ENCODE peak calls at places on chromosomes 3 and 15, in eight cellular contexts. I, X, Q, L, B, D, A and K are unnamed samples.

GRCh38 chr3:29249829-29250228 is 31.0 kb upstream of the RBMS3 start:
- DNase-seq in X (no peak), Q (no peak), B (no peak), I (no peak), D (no peak), L (no peak), A (no peak), K (no peak)

GRCh38 chr3:188513662-188514328 is 359.8 kb downstream of the LPP start:
- DNase-seq in I (no peak), D (peak; percentile 52), B (no peak), X (no peak), A (no peak), L (no peak), Q (no peak), K (no peak)

GRCh38 chr3:100040446-100040845 is 73.9 kb downstream of the FILIP1L start:
- DNase-seq in X (no peak), Q (no peak), B (no peak), D (peak; percentile 60), I (no peak), L (no peak), A (no peak), K (no peak)

GRCh38 chr3:184771748-184772147 is 40.2 kb upstream of the VPS8 start:
- DNase-seq in D (no peak), L (no peak), B (no peak), Q (no peak), X (no peak), I (no peak), A (no peak), K (no peak)

GRCh38 chr3:5275529-5275928 is 88.0 kb downstream of the EDEM1 start:
- DNase-seq in A (no peak), B (no peak), Q (no peak), L (no peak), D (peak; percentile 14), I (no peak), X (no peak), K (no peak)

GRCh38 chr15:39125904-39126303 is 455.0 kb upstream of the THBS1 start:
- DNase-seq in A (no peak), D (peak; percentile 68), Q (peak; percentile 8), X (no peak), L (no peak), I (no peak), B (peak; percentile 62), K (no peak)

GRCh38 chr3:32945136-32945535 is 6.3 kb upstream of the CCR4 start:
- DNase-seq in X (no peak), A (no peak), L (no peak), B (no peak), Q (no peak), I (no peak), D (peak; percentile 39), K (peak; percentile 43)

GRCh38 chr3:134364061-134364935 is 9.9 kb downstream of the AMOTL2 start:
- DNase-seq in B (no peak), L (peak; percentile 96), Q (no peak), I (peak; percentile 94), A (no peak), D (peak; percentile 99), X (no peak), K (peak; percentile 98)

GRCh38 chr15:83810110-83810509 is 156.2 kb downstream of the ADAMTSL3 start:
- DNase-seq in D (no peak), X (no peak), I (no peak), Q (no peak), A (no peak), B (no peak), L (no peak), K (no peak)

GRCh38 chr3:193851941-193852674 is 259.1 kb downstream of the OPA1 start:
- DNase-seq in A (no peak), D (no peak), I (no peak), X (no peak), Q (no peak), B (no peak), L (no peak), K (peak; percentile 51)

GRCh38 chr15:67543348-67543718 is 830 bp downstream of the MAP2K5 start:
- DNase-seq in B (no peak), I (no peak), X (no peak), L (no peak), A (no peak), D (no peak), Q (no peak), K (peak; percentile 19)

GRCh38 chr3:72533584-72534473 is 314.4 kb downstream of the SHQ1 start:
- DNase-seq in B (no peak), Q (peak; percentile 16), X (no peak), A (no peak), D (no peak), I (no peak), L (no peak), K (no peak)

GRCh38 chr3:41580274-41580959 is 381.1 kb downstream of the CTNNB1 start:
- DNase-seq in Q (no peak), A (no peak), L (peak; percentile 40), X (no peak), D (no peak), B (no peak), I (no peak), K (no peak)